ENCODE peak calls at places on chromosomes 12 and 14, in ten cellular contexts. M, T, W, N, F, B, P, V, A and D are unnamed samples.

GRCh38 chr14:100658514-100658886 is 68.2 kb upstream of the DLK1 start:
- DNase-seq in P (no peak), B (no peak), F (no peak), V (no peak), T (no peak), N (no peak), W (no peak), A (no peak), M (no peak), D (no peak)

GRCh38 chr12:79927772-79928474 is 7.0 kb downstream of the PPP1R12A start:
- DNase-seq in P (no peak), M (no peak), A (no peak), W (no peak), V (no peak), T (no peak), N (no peak), F (no peak), B (peak), D (peak)

GRCh38 chr12:57110189-57111045 is 745 bp downstream of the STAT6 start:
- DNase-seq in P (no peak), A (peak), V (no peak), B (peak), M (peak), N (no peak), W (peak), T (peak), F (peak), D (peak)

GRCh38 chr14:31992051-31992450 is 85.1 kb upstream of the ARHGAP5 start:
- DNase-seq in W (no peak), V (no peak), M (no peak), A (no peak), F (no peak), T (peak), B (no peak), N (no peak), P (no peak), D (peak)

GRCh38 chr14:56216631-56217379 is 98.6 kb downstream of the PELI2 start:
- DNase-seq in F (peak), A (peak), M (peak), T (no peak), W (peak), P (no peak), N (no peak), B (no peak), V (no peak), D (peak)

GRCh38 chr12:119843100-119843499 is 34.0 kb downstream of the CIT start:
- DNase-seq in B (no peak), V (no peak), M (peak), P (no peak), A (no peak), N (no peak), W (no peak), T (no peak), F (no peak), D (peak)

GRCh38 chr14:68702105-68702504 is 90.8 kb downstream of the ZFP36L1 start:
- DNase-seq in B (no peak), P (no peak), T (no peak), V (no peak), N (no peak), A (no peak), W (no peak), F (no peak), M (no peak), D (no peak)

GRCh38 chr14:23034498-23035302 is at the start of gene PSMB5:
- DNase-seq in W (peak), F (peak), B (peak), A (peak), T (peak), M (peak), P (peak), N (peak), V (peak), D (peak)

GRCh38 chr14:100417466-100417865 is 94.3 kb downstream of the SLC25A47 start:
- DNase-seq in M (peak), A (no peak), P (no peak), V (peak), W (peak), N (no peak), B (no peak), F (peak), T (peak), D (peak)

GRCh38 chr14:67513631-67514108 is 19.4 kb upstream of the PLEKHH1 start:
- DNase-seq in W (peak), A (no peak), V (no peak), N (no peak), T (no peak), F (no peak), B (no peak), P (no peak), M (peak), D (no peak)

GRCh38 chr12:32504626-32505025 is 105.3 kb downstream of the FGD4 start:
- DNase-seq in B (no peak), T (no peak), W (no peak), A (no peak), P (no peak), F (peak), M (no peak), N (no peak), V (no peak), D (no peak)

GRCh38 chr12:87444039-87444438 is 585.2 kb downstream of the C12orf50 start:
- DNase-seq in P (no peak), A (no peak), T (no peak), V (no peak), W (no peak), F (no peak), B (no peak), N (no peak), M (no peak), D (no peak)

GRCh38 chr14:67191768-67192290 is 2.6 kb downstream of the GARIN2 start:
- DNase-seq in A (no peak), F (no peak), P (no peak), T (no peak), N (no peak), W (no peak), V (no peak), M (no peak), B (no peak), D (peak)

GRCh38 chr14:92481386-92481785 is 32.2 kb upstream of the RIN3 start:
- DNase-seq in V (no peak), P (no peak), B (no peak), T (peak), F (peak), N (no peak), A (no peak), M (peak), W (peak), D (peak)
- TF ChIP-seq CTCF in V (no peak), P (no peak), B (peak), T (peak), F (no peak), N (peak), A (peak), M (no peak), W (no peak), D (peak)

DNA sequence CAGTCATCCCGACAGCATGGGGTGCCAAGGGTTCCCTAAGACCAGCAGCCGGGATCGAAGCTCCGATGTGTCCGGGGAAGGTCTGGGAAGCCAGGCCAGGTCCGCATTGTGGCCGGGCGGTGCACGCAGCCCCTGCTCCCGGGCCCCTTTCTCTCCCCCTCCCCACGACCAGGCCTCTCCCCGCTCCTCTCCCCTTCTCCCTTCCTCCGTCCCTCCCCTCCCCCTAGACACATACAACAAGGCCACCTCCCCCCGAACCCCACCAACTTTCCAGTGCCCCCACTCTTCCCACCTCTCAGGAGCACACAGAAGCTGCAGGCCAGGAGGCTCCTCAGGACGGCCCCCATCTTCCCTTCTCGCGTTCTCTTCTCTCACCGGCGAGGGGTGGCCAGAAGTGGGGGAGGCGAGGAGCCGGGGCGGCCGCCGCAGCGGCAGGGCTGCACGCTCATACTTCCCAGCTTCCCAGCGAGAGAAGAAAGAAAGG is 413 bp downstream of the LRP6 start:
- DNase-seq in W (peak), P (no peak), T (no peak), A (peak), B (no peak), F (no peak), M (peak), V (no peak), N (no peak), D (no peak)
- H3K4me3 ChIP-seq in W (peak), P (peak), T (peak), A (peak), B (peak), F (peak), M (peak), V (peak), N (peak), D (peak)

GRCh38 chr12:103503546-103504480 is 8.0 kb upstream of the C12orf42 start:
- DNase-seq in T (peak), N (no peak), W (peak), P (no peak), B (peak), V (no peak), F (no peak), A (no peak), M (peak), D (no peak)
- TF ChIP-seq CTCF in T (peak), N (peak), W (peak), P (no peak), B (peak), V (peak), F (no peak), A (no peak), M (peak), D (no peak)

DNA sequence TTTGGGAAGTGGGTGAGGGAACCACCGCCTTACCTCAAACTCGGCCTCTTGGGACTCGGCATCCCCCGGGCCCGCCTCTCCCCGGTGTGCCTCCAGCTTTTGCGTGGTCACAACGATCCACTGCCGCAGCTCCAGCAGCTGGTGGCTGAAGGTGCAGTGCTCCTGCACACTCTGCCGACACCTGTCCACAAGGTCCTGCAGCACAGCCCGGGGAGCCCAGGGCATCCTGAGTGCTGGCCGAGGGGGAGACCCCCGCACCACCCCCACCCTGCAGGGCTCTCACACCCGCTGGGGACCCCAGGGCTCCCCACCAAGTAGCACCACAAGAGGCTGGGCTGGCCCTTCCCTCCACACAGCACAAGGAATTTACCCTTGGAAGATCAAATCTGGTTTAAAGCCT is 76.6 kb downstream of the SYNE3 start:
- DNase-seq in T (no peak), P (no peak), V (no peak), A (no peak), N (no peak), F (no peak), M (no peak), W (no peak), B (no peak), D (no peak)
- H3K4me3 ChIP-seq in T (no peak), P (no peak), V (no peak), A (no peak), N (no peak), F (no peak), M (no peak), W (no peak), B (no peak), D (no peak)

GRCh38 chr12:28961948-28962384 is 187.1 kb upstream of the FAR2 start:
- DNase-seq in W (no peak), P (no peak), A (no peak), F (peak), M (no peak), T (no peak), B (no peak), V (no peak), N (no peak), D (peak)

GRCh38 chr12:28966049-28966778 is 182.9 kb upstream of the FAR2 start:
- DNase-seq in P (no peak), A (peak), M (peak), N (no peak), B (no peak), V (no peak), W (peak), F (peak), T (no peak), D (peak)

GRCh38 chr12:28958553-28959195 is 190.4 kb upstream of the FAR2 start:
- DNase-seq in P (no peak), M (no peak), T (no peak), W (no peak), V (no peak), B (no peak), A (no peak), N (no peak), F (peak), D (peak)

GRCh38 chr12:28967426-28967825 is 181.7 kb upstream of the FAR2 start:
- DNase-seq in V (no peak), A (no peak), M (no peak), T (no peak), F (no peak), P (no peak), W (no peak), B (no peak), N (no peak), D (no peak)

GRCh38 chr12:28963554-28963953 is 185.5 kb upstream of the FAR2 start:
- DNase-seq in V (no peak), W (no peak), T (peak), P (no peak), N (no peak), M (no peak), B (no peak), A (no peak), F (peak), D (peak)
- TF ChIP-seq CTCF in V (no peak), W (no peak), T (peak), P (no peak), N (no peak), M (peak), B (peak), A (peak), F (peak), D (peak)